ENCODE peak calls at places on chromosome 6, in seven cellular contexts. T is IMR-90, B is lower leg skin, U is ovary, D is breast epithelium, E is HCT116, K is Peyer's patch. C is an unnamed sample.

GRCh38 chr6:15402401-15403045 is 156.7 kb downstream of the JARID2 start:
- DNase-seq in T (peak; percentile 9), B (no peak), U (no peak), D (no peak), E (no peak), K (no peak), C (no peak)

GRCh38 chr6:160355001-160355400 is 6.8 kb downstream of the SLC22A3 start:
- DNase-seq in T (no peak), B (no peak), U (no peak), D (no peak), E (no peak), K (no peak), C (peak; percentile 50)

GRCh38 chr6:167666571-167667203 is 160.0 kb upstream of the AFDN start:
- DNase-seq in T (no peak), B (no peak), U (no peak), D (no peak), E (no peak), K (peak; percentile 20), C (no peak)

GRCh38 chr6:137910843-137911456 is 43.9 kb downstream of the TNFAIP3 start:
- DNase-seq in T (no peak), B (no peak), U (no peak), D (no peak), E (no peak), K (no peak), C (no peak)

GRCh38 chr6:68779366-68779765 is 144.3 kb downstream of the ADGRB3 start:
- DNase-seq in T (no peak), B (no peak), U (no peak), D (no peak), E (no peak), K (no peak), C (no peak)

GRCh38 chr6:163311830-163312229 is 102.7 kb upstream of the QKI start:
- DNase-seq in T (no peak), B (no peak), U (no peak), D (no peak), E (peak; percentile 16), K (no peak), C (no peak)

GRCh38 chr6:32807020-32807580 is 9.7 kb downstream of the HLA-DOB start:
- DNase-seq in T (no peak), B (no peak), U (no peak), D (no peak), E (no peak), K (no peak), C (no peak)

GRCh38 chr6:116881236-116881635 is 4.2 kb downstream of the RFX6 start:
- DNase-seq in T (no peak), B (no peak), U (no peak), D (no peak), E (peak; percentile 7), K (no peak), C (no peak)

GRCh38 chr6:150905769-150906168 is 40.3 kb downstream of the MTHFD1L start:
- DNase-seq in T (no peak), B (no peak), U (no peak), D (no peak), E (no peak), K (no peak), C (no peak)

GRCh38 chr6:65701325-65701724 is 5.7 kb downstream of the EYS start:
- DNase-seq in T (no peak), B (no peak), U (no peak), D (no peak), E (no peak), K (no peak), C (no peak)

GRCh38 chr6:135358251-135358821 is 139.2 kb downstream of the AHI1 start:
- DNase-seq in T (peak; percentile 97), B (no peak), U (no peak), D (no peak), E (no peak), K (no peak), C (no peak)

GRCh38 chr6:118708736-118709135 is 57.3 kb upstream of the CEP85L start:
- DNase-seq in T (peak; percentile 66), B (no peak), U (no peak), D (no peak), E (no peak), K (no peak), C (no peak)

GRCh38 chr6:118708055-118708454 is 56.7 kb upstream of the CEP85L start:
- DNase-seq in T (peak; percentile 54), B (no peak), U (no peak), D (no peak), E (no peak), K (no peak), C (no peak)

GRCh38 chr6:118710616-118711015 is 59.2 kb upstream of the CEP85L start:
- DNase-seq in T (no peak), B (no peak), U (no peak), D (no peak), E (no peak), K (no peak), C (no peak)

GRCh38 chr6:118712955-118713354 is 61.6 kb upstream of the CEP85L start:
- DNase-seq in T (peak; percentile 44), B (no peak), U (no peak), D (no peak), E (no peak), K (no peak), C (no peak)

DNA sequence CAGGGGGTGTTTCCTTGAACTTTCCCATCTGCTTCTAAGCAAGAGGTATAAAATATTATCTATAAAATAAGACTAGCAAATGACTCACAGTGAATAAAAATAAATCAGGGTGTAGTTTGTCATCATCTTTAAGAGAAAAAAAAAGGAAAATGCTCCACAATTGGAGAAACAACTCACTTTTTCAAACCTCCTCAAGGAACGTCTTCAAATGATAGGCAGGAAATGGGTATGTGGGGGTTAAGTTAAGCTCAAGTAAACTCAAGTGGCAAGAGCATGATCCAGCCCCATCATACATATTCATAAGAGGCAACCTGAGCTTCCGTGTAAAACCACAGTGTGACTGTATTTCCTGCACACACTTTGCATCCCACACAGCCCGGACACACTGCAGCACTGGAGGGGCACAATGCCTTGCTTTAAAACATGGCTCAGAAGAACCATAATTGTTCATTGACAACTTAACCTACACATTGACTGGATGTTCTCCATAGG is 58.5 kb upstream of the CEP85L start:
- DNase-seq in T (peak; percentile 86), B (no peak), U (no peak), D (no peak), E (no peak), K (no peak), C (peak; percentile 42)
- H3K4me3 ChIP-seq in T (peak overlapping the region; percentile 30), B (no peak overlapping the region), U (peak overlapping the region; percentile 37), D (no peak overlapping the region), E (no peak overlapping the region), K (peak overlapping the region; percentile 52), C (peak overlapping the region; percentile 52)

GRCh38 chr6:30615958-30616810 is 859 bp downstream of the PPP1R10 start:
- DNase-seq in T (no peak), B (peak; percentile 35), U (no peak), D (peak; percentile 43), E (no peak), K (no peak), C (no peak)

GRCh38 chr6:30616811-30617564 is at the start of gene PPP1R10:
- DNase-seq in T (peak; percentile 100), B (peak; percentile 100), U (peak; percentile 99), D (peak; percentile 100), E (peak; percentile 100), K (peak; percentile 95), C (peak; percentile 99)

GRCh38 chr6:30618270-30618787 is 689 bp downstream of the MRPS18B start:
- DNase-seq in T (no peak), B (no peak), U (no peak), D (no peak), E (no peak), K (no peak), C (no peak)

GRCh38 chr6:30619561-30619960 is 1.9 kb downstream of the MRPS18B start:
- DNase-seq in T (no peak), B (no peak), U (no peak), D (no peak), E (no peak), K (peak; percentile 26), C (no peak)

DNA sequence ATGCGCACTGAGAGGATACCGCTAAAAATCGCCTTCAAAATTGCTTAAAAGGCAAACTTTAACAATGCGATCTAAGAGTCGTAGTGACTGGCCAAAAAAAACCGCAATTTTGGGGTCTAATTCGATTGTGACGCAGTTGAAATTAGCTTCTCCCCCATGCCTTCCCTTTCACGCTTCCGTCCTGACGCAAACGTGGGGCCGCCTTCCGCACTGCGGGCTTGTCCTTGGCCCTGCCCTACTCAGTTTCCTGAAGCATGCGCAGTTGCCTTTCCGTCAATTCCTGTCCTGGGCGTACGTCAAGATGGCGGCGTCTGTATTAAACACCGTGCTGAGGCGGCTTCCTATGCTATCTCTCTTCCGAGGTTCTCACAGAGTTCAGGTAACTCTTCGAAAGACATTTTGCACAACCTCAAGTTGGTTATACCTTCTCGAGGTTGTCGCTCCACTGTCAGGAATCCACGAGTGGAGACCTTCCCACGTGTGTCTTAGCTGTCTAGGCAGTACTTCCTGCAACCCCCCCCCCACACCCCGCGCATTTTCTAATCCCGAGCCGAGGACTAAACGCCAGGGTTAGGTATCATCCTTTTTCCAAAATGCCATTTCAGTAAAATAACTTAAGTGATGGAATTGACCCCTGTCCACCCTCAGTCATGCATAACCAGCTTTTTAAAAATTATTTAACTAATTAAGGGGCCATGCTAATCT is at the start of gene MRPS18B:
- DNase-seq in T (peak; percentile 98), B (peak; percentile 98), U (peak; percentile 98), D (peak; percentile 98), E (peak; percentile 96), K (peak; percentile 94), C (peak; percentile 99)
- TF ChIP-seq POLR2A in T (no peak), B (no peak), U (peak; percentile 95), D (peak; percentile 94), E (peak; percentile 58), K (peak; percentile 93), C (peak; percentile 68)

GRCh38 chr6:41438746-41439145 is 103.3 kb downstream of the NCR2 start:
- DNase-seq in T (no peak), B (no peak), U (no peak), D (no peak), E (no peak), K (no peak), C (no peak)

GRCh38 chr6:41439524-41440418 is 104.4 kb downstream of the NCR2 start:
- DNase-seq in T (no peak), B (no peak), U (no peak), D (no peak), E (no peak), K (no peak), C (no peak)

GRCh38 chr6:41434803-41435470 is 99.5 kb downstream of the NCR2 start:
- DNase-seq in T (no peak), B (no peak), U (no peak), D (no peak), E (no peak), K (no peak), C (no peak)

GRCh38 chr6:41440958-41441357 is 105.2 kb upstream of the FOXP4 start:
- DNase-seq in T (no peak), B (no peak), U (no peak), D (no peak), E (no peak), K (no peak), C (no peak)

DNA sequence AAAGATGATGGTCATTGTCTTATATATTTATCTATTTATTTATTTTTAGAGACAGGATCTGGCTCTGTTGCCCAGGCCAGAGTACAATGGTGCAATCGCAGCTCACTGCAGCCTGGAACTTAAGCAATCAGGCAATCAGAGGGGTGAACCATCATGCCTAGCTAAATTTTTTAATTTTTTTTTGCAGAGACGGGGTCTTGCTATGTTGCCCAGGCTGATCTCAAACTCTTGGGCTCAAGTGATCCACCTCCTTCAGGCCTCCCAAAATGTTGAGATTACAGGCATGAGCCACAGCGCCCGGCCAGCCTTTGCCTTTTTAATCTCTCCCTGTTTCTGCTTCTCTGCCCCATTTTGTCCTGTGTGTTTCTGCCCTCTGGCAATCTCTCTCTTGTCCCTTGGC is 102.2 kb downstream of the NCR2 start:
- DNase-seq in T (no peak), B (no peak), U (no peak), D (no peak), E (no peak), K (no peak), C (no peak)
- H3K4me3 ChIP-seq in T (no peak overlapping the region), B (no peak overlapping the region), U (no peak overlapping the region), D (no peak overlapping the region), E (no peak overlapping the region), K (no peak overlapping the region), C (no peak overlapping the region)

GRCh38 chr6:159233365-159234101 is 64.3 kb downstream of the FNDC1 start:
- DNase-seq in T (no peak), B (no peak), U (no peak), D (no peak), E (no peak), K (no peak), C (no peak)
- TF ChIP-seq POLR2A in T (no peak), B (no peak), U (no peak), D (no peak), E (no peak), K (no peak), C (no peak)

C was measured in adrenal gland.